ENCODE peak calls at places on chromosomes 12 and 14, in five cellular contexts. K is fibroblast of lung; R is CD8-positive, alpha-beta memory T cell; F is neuronal stem cell; O is gastrocnemius medialis. D is an unnamed sample. For H3K27me3, the result is how much of the 10 kb centered on the place peaks cover.

GRCh38 chr12:6866920-6867406 is 368 bp upstream of the TPI1 start:
- DNase-seq in K (no peak), F (no peak), R (no peak), O (peak), D (no peak)

GRCh38 chr12:94336201-94336915 is 123.3 kb downstream of the CEP83 start:
- DNase-seq in K (peak), O (no peak), R (no peak), F (no peak), D (no peak)

GRCh38 chr14:79899610-79900009 is 311.7 kb downstream of the DIO2 start:
- DNase-seq in O (no peak), R (no peak), F (no peak), K (no peak), D (no peak)

GRCh38 chr12:131747771-131748170 is 36.9 kb downstream of the SFSWAP start:
- DNase-seq in O (no peak), K (no peak), F (no peak), R (no peak), D (no peak)

GRCh38 chr14:101687756-101688546 is 73.6 kb upstream of the PPP2R5C start:
- DNase-seq in R (no peak), K (no peak), F (no peak), O (no peak), D (no peak)

GRCh38 chr14:56514663-56515371 is 64.8 kb upstream of the TMEM260 start:
- DNase-seq in F (no peak), K (peak), R (no peak), O (no peak), D (peak)

GRCh38 chr14:68794130-68794855 is 1.4 kb upstream of the ZFP36L1 start:
- DNase-seq in R (peak), F (no peak), O (peak), K (peak), D (peak)

GRCh38 chr14:97777622-97778021 is 980.4 kb downstream of the VRK1 start:
- DNase-seq in R (no peak), F (no peak), O (no peak), K (no peak), D (no peak)

GRCh38 chr14:35341454-35342159 is 49.4 kb downstream of the PSMA6 start:
- DNase-seq in O (peak), K (peak), F (no peak), R (no peak), D (peak)

GRCh38 chr12:91804533-91804932 is 341.1 kb downstream of the BTG1 start:
- DNase-seq in F (no peak), R (no peak), K (no peak), O (no peak), D (no peak)

GRCh38 chr12:29640589-29641345 is 143.0 kb downstream of the TMTC1 start:
- DNase-seq in R (no peak), K (peak), F (no peak), O (no peak), D (no peak)

GRCh38 chr12:106873983-106874382 is 81.7 kb upstream of the TMEM263 start:
- DNase-seq in R (no peak), K (no peak), F (no peak), O (no peak), D (no peak)

GRCh38 chr12:50971946-50972345 is 19.6 kb downstream of the HIGD1C start:
- DNase-seq in F (no peak), K (peak), R (no peak), O (no peak), D (no peak)

GRCh38 chr12:133231001-133231400 is 4.7 kb downstream of the ANHX start:
- DNase-seq in R (no peak), F (no peak), O (no peak), K (no peak), D (no peak)

GRCh38 chr14:60632777-60633176 is 16.5 kb downstream of the SIX1 start:
- DNase-seq in O (no peak), F (no peak), K (no peak), R (no peak), D (peak)

GRCh38 chr12:2893007-2893406 is 2.3 kb downstream of the TULP3 start:
- DNase-seq in O (peak), F (no peak), K (peak), R (no peak), D (peak)

GRCh38 chr12:11500222-11500860 is 105.0 kb upstream of the PRB2 start:
- DNase-seq in O (peak), K (peak), F (peak), R (peak), D (peak)

GRCh38 chr12:46915082-46915481 is 89.3 kb upstream of the SLC38A4 start:
- DNase-seq in F (no peak), R (no peak), O (peak), K (peak), D (no peak)

GRCh38 chr14:65040666-65041433 is 54.2 kb downstream of the FNTB start:
- DNase-seq in O (no peak), K (no peak), R (no peak), F (no peak), D (no peak)

GRCh38 chr12:65602579-65603295 is 221.5 kb upstream of the HMGA2 start:
- DNase-seq in K (peak), R (no peak), F (peak), O (peak), D (peak)

GRCh38 chr12:128804762-128805161 is 19.0 kb downstream of the SLC15A4 start:
- DNase-seq in F (no peak), R (no peak), K (no peak), O (peak), D (no peak)

GRCh38 chr12:27549231-27549800 is 25.3 kb downstream of the PPFIBP1 start:
- DNase-seq in K (peak), R (no peak), F (no peak), O (no peak), D (no peak)

GRCh38 chr12:122836027-122836921 is 1.0 kb downstream of the HIP1R start:
- DNase-seq in F (no peak), K (peak), O (no peak), R (peak), D (peak)

GRCh38 chr12:132761911-132762583 is 415 bp upstream of the ANKLE2 start:
- DNase-seq in R (peak), K (peak), F (peak), O (peak), D (peak)

GRCh38 chr12:52202361-52203078 is 10.7 kb upstream of the KRT80 start:
- DNase-seq in K (no peak), R (no peak), F (no peak), O (no peak), D (peak)

GRCh38 chr14:103066399-103066798 is 9.1 kb upstream of the CDC42BPB start:
- DNase-seq in R (no peak), K (no peak), F (no peak), O (no peak), D (no peak)

GRCh38 chr14:53880761-53881160 is 75.9 kb downstream of the BMP4 start:
- DNase-seq in O (no peak), R (no peak), F (no peak), K (no peak), D (no peak)

GRCh38 chr12:28222081-28222700 is 31.9 kb downstream of the CCDC91 start:
- DNase-seq in R (peak), K (no peak), F (no peak), O (no peak), D (no peak)

GRCh38 chr12:2853626-2854025 is 3.2 kb downstream of the TEX52 start:
- DNase-seq in F (peak), K (peak), O (peak), R (no peak), D (peak)

GRCh38 chr12:42854208-42854607 is 264.7 kb upstream of the PRICKLE1 start:
- DNase-seq in O (no peak), R (no peak), K (peak), F (no peak), D (no peak)

GRCh38 chr12:107921062-107921461 is 146.6 kb downstream of the ASCL4 start:
- DNase-seq in O (no peak), K (no peak), R (no peak), F (no peak), D (no peak)

GRCh38 chr12:108446766-108447165 is 68.3 kb upstream of the FICD start:
- DNase-seq in R (no peak), O (no peak), K (no peak), F (no peak), D (peak)

GRCh38 chr12:113194971-113195391 is 9.5 kb downstream of the RITA1 start:
- DNase-seq in F (no peak), K (peak), R (no peak), O (no peak), D (no peak)

GRCh38 chr12:118190266-118190665 is 54.3 kb downstream of the PEBP1 start:
- DNase-seq in K (peak), F (no peak), R (no peak), O (no peak), D (no peak)

GRCh38 chr14:90983560-90983959 is 76.9 kb downstream of the RPS6KA5 start:
- DNase-seq in F (no peak), K (no peak), R (no peak), O (no peak), D (no peak)
- H3K27me3 ChIP-seq in F (under half), K (under half), R (under half), O (under half), D (under half)

DNA sequence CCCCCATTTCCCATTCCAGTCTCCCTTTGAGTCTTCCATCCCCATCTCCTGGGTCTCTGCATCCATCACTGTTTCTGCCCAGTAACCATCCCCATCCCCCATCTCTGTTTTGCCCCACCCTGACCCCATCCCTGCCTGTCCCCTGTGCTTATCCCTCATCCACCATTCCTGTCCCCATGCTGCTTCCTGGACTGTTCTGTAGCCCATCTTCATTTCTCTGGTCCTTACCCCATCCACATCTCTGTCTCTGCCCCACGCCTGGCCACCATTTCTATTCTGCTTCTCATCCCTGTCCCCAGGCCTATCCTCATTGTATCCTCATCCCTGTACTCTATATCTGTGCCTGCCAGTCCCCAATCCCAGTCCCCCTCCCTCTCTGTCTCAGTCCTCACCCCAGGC is 4.2 kb downstream of the NXPH4 start:
- DNase-seq in F (no peak), O (no peak), K (no peak), R (no peak), D (no peak)
- H3K27me3 ChIP-seq in F (half or more), O (half or more), K (under half), R (half or more), D (under half)

GRCh38 chr12:53989227-53990113 is 4.5 kb downstream of the HOXC10 start:
- DNase-seq in R (no peak), K (peak), F (no peak), O (no peak), D (peak)
- H3K27me3 ChIP-seq in R (half or more), K (half or more), F (half or more), O (under half), D (under half)

GRCh38 chr14:23579311-23579630 is 681 bp upstream of the JPH4 start:
- DNase-seq in K (no peak), F (no peak), O (no peak), R (no peak), D (no peak)
- H3K27me3 ChIP-seq in K (under half), F (under half), O (half or more), R (under half), D (under half)

DNA sequence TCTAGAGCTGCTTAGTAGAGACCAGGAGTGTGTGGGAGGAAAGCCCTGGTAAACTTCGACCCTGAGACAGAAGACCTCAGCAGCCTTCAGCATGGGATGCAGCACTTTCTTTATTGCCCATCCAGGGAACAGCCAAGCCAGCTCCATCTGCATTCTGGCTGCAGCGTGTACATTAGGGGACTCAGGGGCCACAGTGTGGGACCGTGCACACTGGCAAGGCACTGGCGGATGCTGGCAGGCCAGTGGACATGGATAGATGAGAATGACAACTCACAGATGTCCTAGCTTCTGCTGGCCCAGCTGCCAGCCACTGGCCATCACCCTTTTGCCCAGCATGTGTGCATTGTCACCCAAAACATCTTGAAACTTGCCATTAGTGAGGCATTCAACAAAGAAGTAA is 12.5 kb downstream of the PLD4 start:
- DNase-seq in R (no peak), F (no peak), K (no peak), O (no peak), D (no peak)
- H3K27me3 ChIP-seq in R (under half), F (under half), K (under half), O (under half), D (half or more)

GRCh38 chr12:53975816-53976152 is 1.0 kb upstream of the HOTAIR start:
- DNase-seq in F (no peak), R (no peak), O (no peak), K (no peak), D (no peak)
- H3K27me3 ChIP-seq in F (half or more), R (half or more), O (half or more), K (half or more), D (under half)

GRCh38 chr12:48966177-48966890 is 5.2 kb downstream of the WNT10B start:
- DNase-seq in F (no peak), R (no peak), O (no peak), K (no peak), D (no peak)

GRCh38 chr12:48969160-48969771 is 2.3 kb downstream of the WNT10B start:
- DNase-seq in O (no peak), R (no peak), F (no peak), K (no peak), D (no peak)

GRCh38 chr12:48968467-48968866 is 3.1 kb downstream of the WNT10B start:
- DNase-seq in O (no peak), R (no peak), K (no peak), F (no peak), D (no peak)

GRCh38 chr12:48969847-48970701 is 1.5 kb downstream of the WNT10B start:
- DNase-seq in F (no peak), R (peak), O (no peak), K (peak), D (no peak)

DNA sequence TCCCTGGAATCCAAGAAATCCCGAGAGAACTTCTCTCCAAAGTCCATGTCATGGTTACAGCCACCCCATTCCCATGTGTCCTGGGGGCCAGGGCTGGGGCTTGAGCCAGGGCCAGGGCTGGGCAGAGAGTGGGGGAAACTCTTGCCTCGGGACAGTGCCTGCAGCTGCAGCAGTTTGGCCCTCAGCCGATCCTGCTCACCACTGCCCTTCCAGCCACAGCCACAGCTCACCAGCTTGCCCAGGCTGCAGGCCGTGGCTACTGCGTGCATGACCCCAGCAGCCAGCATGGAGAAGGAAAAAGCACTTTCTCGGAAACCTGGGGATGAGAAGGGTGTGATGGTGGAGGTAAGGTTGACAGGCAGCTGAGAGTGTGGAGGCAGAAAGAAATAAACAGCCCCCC is 3.5 kb downstream of the WNT10B start:
- DNase-seq in O (no peak), K (no peak), F (no peak), R (no peak), D (no peak)
- H3K27me3 ChIP-seq in O (under half), K (half or more), F (under half), R (under half), D (under half)

GRCh38 chr12:85280984-85281946 is 1.2 kb downstream of the ALX1 start:
- DNase-seq in F (peak), R (no peak), O (no peak), K (peak), D (no peak)
- H3K27me3 ChIP-seq in F (under half), R (under half), O (half or more), K (under half), D (under half)

DNA sequence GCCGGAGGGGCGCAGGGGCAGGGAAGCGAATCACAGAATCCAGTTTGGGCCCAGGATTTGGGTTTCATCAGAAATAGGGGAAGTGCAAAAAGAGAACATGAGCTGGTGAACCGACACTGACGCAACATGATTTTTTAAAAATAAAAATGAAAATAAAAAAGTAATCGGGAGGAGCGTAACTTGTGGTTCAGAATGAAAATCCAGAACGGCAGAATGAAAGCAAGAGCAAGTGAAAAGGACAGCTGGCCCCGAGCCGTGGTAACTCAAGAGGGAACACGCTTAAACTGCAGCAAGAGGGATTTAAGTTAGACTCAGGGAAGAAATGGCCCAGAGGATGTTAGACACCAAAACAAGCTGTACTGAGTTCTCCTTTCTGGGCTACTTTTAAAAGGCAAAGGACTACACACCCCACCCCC is 1.6 kb downstream of the SLC6A12 start:
- DNase-seq in R (no peak), F (no peak), O (no peak), K (no peak), D (no peak)
- H3K27me3 ChIP-seq in R (under half), F (under half), O (under half), K (under half), D (under half)

DNA sequence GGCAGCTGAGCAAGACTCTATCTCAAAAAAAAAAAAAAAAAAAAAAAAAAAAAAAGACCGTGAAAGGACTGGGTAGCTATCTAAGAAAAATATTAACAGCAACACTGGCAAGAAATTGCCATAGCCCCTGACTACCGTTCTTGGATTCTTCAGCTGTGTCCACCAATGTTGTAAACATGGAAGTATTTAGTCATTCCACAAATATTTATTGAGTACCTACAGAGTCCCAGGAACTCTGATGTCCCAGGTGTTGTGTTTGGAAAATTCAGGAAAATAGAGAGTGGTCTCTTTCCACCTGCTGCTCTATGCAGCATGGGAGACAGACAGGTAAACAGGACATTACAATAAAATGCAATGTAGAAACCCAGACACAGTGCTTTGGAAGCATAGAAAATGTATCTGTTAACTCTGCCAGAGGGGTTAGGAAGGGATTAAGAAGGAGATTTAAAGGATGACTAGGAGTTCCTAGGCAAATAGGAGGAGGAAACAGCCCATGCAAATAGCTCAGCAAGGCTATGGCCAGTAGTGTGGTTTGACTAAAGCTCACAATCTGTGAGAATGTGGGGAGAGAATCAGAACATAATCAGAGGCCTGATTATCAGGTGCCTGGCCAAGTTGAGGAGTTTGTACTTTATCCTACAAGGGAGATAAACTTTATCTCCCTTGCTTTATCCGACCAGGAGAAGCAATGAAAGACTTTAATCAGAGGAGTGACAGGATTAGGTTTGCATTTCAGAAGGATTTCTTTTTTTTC is 2.1 kb upstream of the DLST start:
- DNase-seq in F (no peak), K (no peak), O (no peak), R (no peak), D (no peak)
- H3K27me3 ChIP-seq in F (under half), K (under half), O (under half), R (under half), D (under half)